ENCODE peak calls at places on chromosomes 7 and 10, in ten cellular contexts. One of them, this sample, is unnamed.

GRCh38 chr7:17697128-17697881 is 243.0 kb downstream of the SNX13 start:
- DNase-seq in activated CD4-positive, alpha-beta T cell treated with anti-CD3 and anti-CD28 coated beads for 36 hours: no peak
- DNase-seq in mucosa of descending colon: no peak
- DNase-seq in fibroblast of the aortic adventitia: peak
- DNase-seq in effector memory CD8-positive, alpha-beta T cell: no peak
- DNase-seq in ELR: no peak
- DNase-seq in cardiac fibroblast: no peak
- DNase-seq in NCI-H460: no peak
- DNase-seq in GM04503: no peak
- DNase-seq in fibroblast of mammary gland: no peak
- DNase-seq in this sample: no peak

GRCh38 chr7:2017483-2017891 is 215.3 kb downstream of the MAD1L1 start:
- DNase-seq in ELR: no peak
- DNase-seq in NCI-H460: no peak
- DNase-seq in activated CD4-positive, alpha-beta T cell treated with anti-CD3 and anti-CD28 coated beads for 36 hours: no peak
- DNase-seq in GM04503: no peak
- DNase-seq in effector memory CD8-positive, alpha-beta T cell: no peak
- DNase-seq in fibroblast of the aortic adventitia: no peak
- DNase-seq in cardiac fibroblast: no peak
- DNase-seq in mucosa of descending colon: peak
- DNase-seq in fibroblast of mammary gland: no peak
- DNase-seq in this sample: no peak

GRCh38 chr10:124168581-124168980 is 75.2 kb upstream of the CHST15 start:
- DNase-seq in ELR: no peak
- DNase-seq in fibroblast of the aortic adventitia: no peak
- DNase-seq in NCI-H460: no peak
- DNase-seq in activated CD4-positive, alpha-beta T cell treated with anti-CD3 and anti-CD28 coated beads for 36 hours: no peak
- DNase-seq in effector memory CD8-positive, alpha-beta T cell: no peak
- DNase-seq in cardiac fibroblast: no peak
- DNase-seq in fibroblast of mammary gland: no peak
- DNase-seq in mucosa of descending colon: no peak
- DNase-seq in GM04503: no peak
- DNase-seq in this sample: no peak

GRCh38 chr10:33566426-33566825 is 232.0 kb upstream of the NRP1 start:
- DNase-seq in activated CD4-positive, alpha-beta T cell treated with anti-CD3 and anti-CD28 coated beads for 36 hours: no peak
- DNase-seq in effector memory CD8-positive, alpha-beta T cell: no peak
- DNase-seq in mucosa of descending colon: no peak
- DNase-seq in fibroblast of mammary gland: no peak
- DNase-seq in NCI-H460: no peak
- DNase-seq in fibroblast of the aortic adventitia: no peak
- DNase-seq in ELR: no peak
- DNase-seq in GM04503: no peak
- DNase-seq in cardiac fibroblast: no peak
- DNase-seq in this sample: no peak

GRCh38 chr7:142939226-142939910 is at the start of gene LLCFC1:
- DNase-seq in fibroblast of mammary gland: no peak
- DNase-seq in GM04503: no peak
- DNase-seq in ELR: no peak
- DNase-seq in mucosa of descending colon: no peak
- DNase-seq in fibroblast of the aortic adventitia: no peak
- DNase-seq in NCI-H460: no peak
- DNase-seq in activated CD4-positive, alpha-beta T cell treated with anti-CD3 and anti-CD28 coated beads for 36 hours: peak
- DNase-seq in effector memory CD8-positive, alpha-beta T cell: no peak
- DNase-seq in cardiac fibroblast: no peak
- DNase-seq in this sample: no peak

GRCh38 chr10:29370092-29370611 is 81.3 kb downstream of the LYZL1 start:
- DNase-seq in mucosa of descending colon: no peak
- DNase-seq in fibroblast of the aortic adventitia: peak
- DNase-seq in NCI-H460: peak
- DNase-seq in activated CD4-positive, alpha-beta T cell treated with anti-CD3 and anti-CD28 coated beads for 36 hours: no peak
- DNase-seq in GM04503: no peak
- DNase-seq in effector memory CD8-positive, alpha-beta T cell: no peak
- DNase-seq in fibroblast of mammary gland: peak
- DNase-seq in cardiac fibroblast: peak
- DNase-seq in ELR: no peak
- DNase-seq in this sample: no peak

GRCh38 chr10:5583525-5584175 is 58.9 kb downstream of the CALML3 start:
- DNase-seq in cardiac fibroblast: peak
- DNase-seq in mucosa of descending colon: peak
- DNase-seq in fibroblast of the aortic adventitia: no peak
- DNase-seq in ELR: no peak
- DNase-seq in effector memory CD8-positive, alpha-beta T cell: no peak
- DNase-seq in GM04503: no peak
- DNase-seq in NCI-H460: no peak
- DNase-seq in activated CD4-positive, alpha-beta T cell treated with anti-CD3 and anti-CD28 coated beads for 36 hours: no peak
- DNase-seq in fibroblast of mammary gland: no peak
- DNase-seq in this sample: no peak

GRCh38 chr7:136294977-136295376 is 317.8 kb upstream of the MTPN start:
- DNase-seq in GM04503: no peak
- DNase-seq in fibroblast of the aortic adventitia: no peak
- DNase-seq in fibroblast of mammary gland: no peak
- DNase-seq in cardiac fibroblast: no peak
- DNase-seq in activated CD4-positive, alpha-beta T cell treated with anti-CD3 and anti-CD28 coated beads for 36 hours: no peak
- DNase-seq in ELR: no peak
- DNase-seq in effector memory CD8-positive, alpha-beta T cell: no peak
- DNase-seq in NCI-H460: no peak
- DNase-seq in mucosa of descending colon: no peak
- DNase-seq in this sample: no peak

GRCh38 chr10:69179089-69179742 is 818 bp upstream of the SUPV3L1 start:
- DNase-seq in NCI-H460: no peak
- DNase-seq in mucosa of descending colon: peak
- DNase-seq in GM04503: no peak
- DNase-seq in cardiac fibroblast: no peak
- DNase-seq in fibroblast of the aortic adventitia: no peak
- DNase-seq in ELR: peak
- DNase-seq in effector memory CD8-positive, alpha-beta T cell: peak
- DNase-seq in activated CD4-positive, alpha-beta T cell treated with anti-CD3 and anti-CD28 coated beads for 36 hours: peak
- DNase-seq in fibroblast of mammary gland: peak
- DNase-seq in this sample: peak

GRCh38 chr7:98251844-98252639 is at the start of gene TECPR1:
- DNase-seq in fibroblast of the aortic adventitia: peak
- DNase-seq in effector memory CD8-positive, alpha-beta T cell: peak
- DNase-seq in NCI-H460: peak
- DNase-seq in ELR: peak
- DNase-seq in activated CD4-positive, alpha-beta T cell treated with anti-CD3 and anti-CD28 coated beads for 36 hours: peak
- DNase-seq in GM04503: peak
- DNase-seq in mucosa of descending colon: peak
- DNase-seq in fibroblast of mammary gland: peak
- DNase-seq in cardiac fibroblast: peak
- DNase-seq in this sample: peak

GRCh38 chr10:7773845-7774801 is 13.7 kb downstream of the KIN start:
- DNase-seq in fibroblast of mammary gland: no peak
- DNase-seq in cardiac fibroblast: no peak
- DNase-seq in activated CD4-positive, alpha-beta T cell treated with anti-CD3 and anti-CD28 coated beads for 36 hours: no peak
- DNase-seq in NCI-H460: no peak
- DNase-seq in fibroblast of the aortic adventitia: no peak
- DNase-seq in mucosa of descending colon: peak
- DNase-seq in GM04503: no peak
- DNase-seq in ELR: no peak
- DNase-seq in effector memory CD8-positive, alpha-beta T cell: no peak
- DNase-seq in this sample: no peak

GRCh38 chr7:139936760-139937310 is 107.8 kb downstream of the TBXAS1 start:
- DNase-seq in mucosa of descending colon: no peak
- DNase-seq in fibroblast of the aortic adventitia: peak
- DNase-seq in effector memory CD8-positive, alpha-beta T cell: no peak
- DNase-seq in activated CD4-positive, alpha-beta T cell treated with anti-CD3 and anti-CD28 coated beads for 36 hours: peak
- DNase-seq in ELR: peak
- DNase-seq in fibroblast of mammary gland: peak
- DNase-seq in GM04503: peak
- DNase-seq in NCI-H460: no peak
- DNase-seq in cardiac fibroblast: peak
- DNase-seq in this sample: peak